ENCODE peak calls at places on chromosomes 4 and X, in ten cellular contexts. One of them, this sample, is unnamed.

GRCh38 chr4:140344621-140345020 is 28.8 kb upstream of the SCOC start:
- DNase-seq in CD4-positive, alpha-beta memory T cell: no peak
- DNase-seq in lung microvascular endothelial cell: no peak
- DNase-seq in M059J: peak
- DNase-seq in activated naive CD4-positive, alpha-beta T cell treated with Interleukin-2 at 50 U/mL for 16 hours: no peak
- DNase-seq in activated T-cell treated with anti-CD3 and anti-CD28 coated beads, Interleukin-2, amount 50 U/mL, for 1 hour: no peak
- DNase-seq in DMS153: no peak
- DNase-seq in fibroblast of mammary gland: no peak
- DNase-seq in EL: no peak
- DNase-seq in occipital lobe: peak
- DNase-seq in this sample: no peak

GRCh38 chrX:23373129-23373804 is 38.6 kb downstream of the PTCHD1 start:
- DNase-seq in CD4-positive, alpha-beta memory T cell: no peak
- DNase-seq in lung microvascular endothelial cell: peak
- DNase-seq in M059J: peak
- DNase-seq in activated naive CD4-positive, alpha-beta T cell treated with Interleukin-2 at 50 U/mL for 16 hours: no peak
- DNase-seq in activated T-cell treated with anti-CD3 and anti-CD28 coated beads, Interleukin-2, amount 50 U/mL, for 1 hour: no peak
- DNase-seq in DMS153: no peak
- DNase-seq in fibroblast of mammary gland: peak
- DNase-seq in EL: peak
- DNase-seq in occipital lobe: no peak
- DNase-seq in this sample: peak

GRCh38 chrX:24260827-24261550 is 52.9 kb downstream of the SUPT20HL2 start:
- DNase-seq in CD4-positive, alpha-beta memory T cell: no peak
- DNase-seq in lung microvascular endothelial cell: peak
- DNase-seq in M059J: no peak
- DNase-seq in activated naive CD4-positive, alpha-beta T cell treated with Interleukin-2 at 50 U/mL for 16 hours: no peak
- DNase-seq in activated T-cell treated with anti-CD3 and anti-CD28 coated beads, Interleukin-2, amount 50 U/mL, for 1 hour: no peak
- DNase-seq in DMS153: no peak
- DNase-seq in fibroblast of mammary gland: peak
- DNase-seq in EL: peak
- DNase-seq in occipital lobe: no peak
- DNase-seq in this sample: peak

GRCh38 chrX:130051176-130051845 is 59.0 kb downstream of the ELF4 start:
- DNase-seq in CD4-positive, alpha-beta memory T cell: no peak
- DNase-seq in lung microvascular endothelial cell: no peak
- DNase-seq in M059J: no peak
- DNase-seq in activated naive CD4-positive, alpha-beta T cell treated with Interleukin-2 at 50 U/mL for 16 hours: no peak
- DNase-seq in activated T-cell treated with anti-CD3 and anti-CD28 coated beads, Interleukin-2, amount 50 U/mL, for 1 hour: no peak
- DNase-seq in DMS153: no peak
- DNase-seq in fibroblast of mammary gland: no peak
- DNase-seq in EL: no peak
- DNase-seq in occipital lobe: no peak
- DNase-seq in this sample: no peak

GRCh38 chr4:32010221-32010620 is 1290.1 kb downstream of the PCDH7 start:
- DNase-seq in CD4-positive, alpha-beta memory T cell: no peak
- DNase-seq in lung microvascular endothelial cell: no peak
- DNase-seq in M059J: peak
- DNase-seq in activated naive CD4-positive, alpha-beta T cell treated with Interleukin-2 at 50 U/mL for 16 hours: no peak
- DNase-seq in activated T-cell treated with anti-CD3 and anti-CD28 coated beads, Interleukin-2, amount 50 U/mL, for 1 hour: no peak
- DNase-seq in DMS153: no peak
- DNase-seq in fibroblast of mammary gland: no peak
- DNase-seq in EL: no peak
- DNase-seq in occipital lobe: no peak
- DNase-seq in this sample: no peak

GRCh38 chrX:135520553-135521404 is at the start of gene INTS6L:
- DNase-seq in CD4-positive, alpha-beta memory T cell: peak
- DNase-seq in lung microvascular endothelial cell: peak
- DNase-seq in M059J: peak
- DNase-seq in activated naive CD4-positive, alpha-beta T cell treated with Interleukin-2 at 50 U/mL for 16 hours: peak
- DNase-seq in activated T-cell treated with anti-CD3 and anti-CD28 coated beads, Interleukin-2, amount 50 U/mL, for 1 hour: peak
- DNase-seq in DMS153: peak
- DNase-seq in fibroblast of mammary gland: peak
- DNase-seq in EL: peak
- DNase-seq in occipital lobe: peak
- DNase-seq in this sample: peak

GRCh38 chrX:130874751-130875150 is 28.3 kb downstream of the ENOX2 start:
- DNase-seq in CD4-positive, alpha-beta memory T cell: no peak
- DNase-seq in lung microvascular endothelial cell: no peak
- DNase-seq in M059J: peak
- DNase-seq in activated naive CD4-positive, alpha-beta T cell treated with Interleukin-2 at 50 U/mL for 16 hours: no peak
- DNase-seq in activated T-cell treated with anti-CD3 and anti-CD28 coated beads, Interleukin-2, amount 50 U/mL, for 1 hour: no peak
- DNase-seq in DMS153: no peak
- DNase-seq in fibroblast of mammary gland: peak
- DNase-seq in EL: peak
- DNase-seq in occipital lobe: no peak
- DNase-seq in this sample: peak

GRCh38 chrX:136863826-136864225 is 16.7 kb downstream of the RBMX start:
- DNase-seq in CD4-positive, alpha-beta memory T cell: no peak
- DNase-seq in lung microvascular endothelial cell: no peak
- DNase-seq in M059J: no peak
- DNase-seq in activated naive CD4-positive, alpha-beta T cell treated with Interleukin-2 at 50 U/mL for 16 hours: no peak
- DNase-seq in activated T-cell treated with anti-CD3 and anti-CD28 coated beads, Interleukin-2, amount 50 U/mL, for 1 hour: no peak
- DNase-seq in DMS153: no peak
- DNase-seq in fibroblast of mammary gland: no peak
- DNase-seq in EL: no peak
- DNase-seq in occipital lobe: no peak
- DNase-seq in this sample: no peak

GRCh38 chrX:107503996-107504395 is 54.5 kb downstream of the FRMPD3 start:
- DNase-seq in CD4-positive, alpha-beta memory T cell: no peak
- DNase-seq in lung microvascular endothelial cell: no peak
- DNase-seq in M059J: no peak
- DNase-seq in activated naive CD4-positive, alpha-beta T cell treated with Interleukin-2 at 50 U/mL for 16 hours: no peak
- DNase-seq in activated T-cell treated with anti-CD3 and anti-CD28 coated beads, Interleukin-2, amount 50 U/mL, for 1 hour: no peak
- DNase-seq in DMS153: no peak
- DNase-seq in fibroblast of mammary gland: no peak
- DNase-seq in EL: no peak
- DNase-seq in occipital lobe: no peak
- DNase-seq in this sample: no peak

GRCh38 chr4:169283114-169283509 is 12.4 kb upstream of the SH3RF1 start:
- DNase-seq in CD4-positive, alpha-beta memory T cell: no peak
- DNase-seq in lung microvascular endothelial cell: peak
- DNase-seq in M059J: peak
- DNase-seq in activated naive CD4-positive, alpha-beta T cell treated with Interleukin-2 at 50 U/mL for 16 hours: no peak
- DNase-seq in activated T-cell treated with anti-CD3 and anti-CD28 coated beads, Interleukin-2, amount 50 U/mL, for 1 hour: no peak
- DNase-seq in DMS153: no peak
- DNase-seq in fibroblast of mammary gland: peak
- DNase-seq in EL: peak
- DNase-seq in occipital lobe: no peak
- DNase-seq in this sample: peak

GRCh38 chr4:2077537-2078460 is 18.7 kb downstream of the NAT8L start:
- DNase-seq in CD4-positive, alpha-beta memory T cell: no peak
- DNase-seq in lung microvascular endothelial cell: no peak
- DNase-seq in M059J: no peak
- DNase-seq in activated naive CD4-positive, alpha-beta T cell treated with Interleukin-2 at 50 U/mL for 16 hours: no peak
- DNase-seq in activated T-cell treated with anti-CD3 and anti-CD28 coated beads, Interleukin-2, amount 50 U/mL, for 1 hour: peak
- DNase-seq in DMS153: no peak
- DNase-seq in fibroblast of mammary gland: no peak
- DNase-seq in EL: no peak
- DNase-seq in occipital lobe: no peak
- DNase-seq in this sample: no peak

GRCh38 chr4:120919358-120919757 is 3.2 kb downstream of the PRDM5 start:
- DNase-seq in CD4-positive, alpha-beta memory T cell: no peak
- DNase-seq in lung microvascular endothelial cell: no peak
- DNase-seq in M059J: no peak
- DNase-seq in activated naive CD4-positive, alpha-beta T cell treated with Interleukin-2 at 50 U/mL for 16 hours: no peak
- DNase-seq in activated T-cell treated with anti-CD3 and anti-CD28 coated beads, Interleukin-2, amount 50 U/mL, for 1 hour: no peak
- DNase-seq in DMS153: no peak
- DNase-seq in fibroblast of mammary gland: no peak
- DNase-seq in EL: no peak
- DNase-seq in occipital lobe: no peak
- DNase-seq in this sample: no peak

GRCh38 chr4:126992910-126993309 is 639.8 kb upstream of the INTU start:
- DNase-seq in CD4-positive, alpha-beta memory T cell: no peak
- DNase-seq in lung microvascular endothelial cell: no peak
- DNase-seq in M059J: no peak
- DNase-seq in activated naive CD4-positive, alpha-beta T cell treated with Interleukin-2 at 50 U/mL for 16 hours: no peak
- DNase-seq in activated T-cell treated with anti-CD3 and anti-CD28 coated beads, Interleukin-2, amount 50 U/mL, for 1 hour: no peak
- DNase-seq in DMS153: no peak
- DNase-seq in fibroblast of mammary gland: no peak
- DNase-seq in EL: no peak
- DNase-seq in occipital lobe: no peak
- DNase-seq in this sample: no peak

GRCh38 chrX:43564953-43565352 is 91.1 kb upstream of the MAOA start:
- DNase-seq in CD4-positive, alpha-beta memory T cell: no peak
- DNase-seq in lung microvascular endothelial cell: no peak
- DNase-seq in M059J: no peak
- DNase-seq in activated naive CD4-positive, alpha-beta T cell treated with Interleukin-2 at 50 U/mL for 16 hours: no peak
- DNase-seq in activated T-cell treated with anti-CD3 and anti-CD28 coated beads, Interleukin-2, amount 50 U/mL, for 1 hour: no peak
- DNase-seq in DMS153: no peak
- DNase-seq in fibroblast of mammary gland: no peak
- DNase-seq in EL: no peak
- DNase-seq in occipital lobe: no peak
- DNase-seq in this sample: no peak

GRCh38 chr4:8092282-8092681 is 66.3 kb downstream of the ABLIM2 start:
- DNase-seq in CD4-positive, alpha-beta memory T cell: no peak
- DNase-seq in lung microvascular endothelial cell: no peak
- DNase-seq in M059J: no peak
- DNase-seq in activated naive CD4-positive, alpha-beta T cell treated with Interleukin-2 at 50 U/mL for 16 hours: no peak
- DNase-seq in activated T-cell treated with anti-CD3 and anti-CD28 coated beads, Interleukin-2, amount 50 U/mL, for 1 hour: no peak
- DNase-seq in DMS153: no peak
- DNase-seq in fibroblast of mammary gland: no peak
- DNase-seq in EL: no peak
- DNase-seq in occipital lobe: no peak
- DNase-seq in this sample: no peak

GRCh38 chr4:139472761-139473335 is 18.9 kb downstream of the RAB33B start:
- DNase-seq in CD4-positive, alpha-beta memory T cell: no peak
- DNase-seq in lung microvascular endothelial cell: no peak
- DNase-seq in M059J: no peak
- DNase-seq in activated naive CD4-positive, alpha-beta T cell treated with Interleukin-2 at 50 U/mL for 16 hours: no peak
- DNase-seq in activated T-cell treated with anti-CD3 and anti-CD28 coated beads, Interleukin-2, amount 50 U/mL, for 1 hour: no peak
- DNase-seq in DMS153: no peak
- DNase-seq in fibroblast of mammary gland: no peak
- DNase-seq in EL: no peak
- DNase-seq in occipital lobe: no peak
- DNase-seq in this sample: no peak

GRCh38 chrX:154401918-154402621 is 3.9 kb downstream of the RPL10 start:
- DNase-seq in CD4-positive, alpha-beta memory T cell: no peak
- DNase-seq in lung microvascular endothelial cell: no peak
- DNase-seq in M059J: peak
- DNase-seq in activated naive CD4-positive, alpha-beta T cell treated with Interleukin-2 at 50 U/mL for 16 hours: no peak
- DNase-seq in activated T-cell treated with anti-CD3 and anti-CD28 coated beads, Interleukin-2, amount 50 U/mL, for 1 hour: no peak
- DNase-seq in DMS153: no peak
- DNase-seq in fibroblast of mammary gland: no peak
- DNase-seq in EL: peak
- DNase-seq in occipital lobe: no peak
- DNase-seq in this sample: peak

GRCh38 chr4:125736057-125736456 is 421.3 kb downstream of the FAT4 start:
- DNase-seq in CD4-positive, alpha-beta memory T cell: no peak
- DNase-seq in lung microvascular endothelial cell: peak
- DNase-seq in M059J: peak
- DNase-seq in activated naive CD4-positive, alpha-beta T cell treated with Interleukin-2 at 50 U/mL for 16 hours: no peak
- DNase-seq in activated T-cell treated with anti-CD3 and anti-CD28 coated beads, Interleukin-2, amount 50 U/mL, for 1 hour: no peak
- DNase-seq in DMS153: no peak
- DNase-seq in fibroblast of mammary gland: peak
- DNase-seq in EL: peak
- DNase-seq in occipital lobe: no peak
- DNase-seq in this sample: peak

GRCh38 chr4:42460043-42460442 is 62.8 kb downstream of the SHISA3 start:
- DNase-seq in CD4-positive, alpha-beta memory T cell: no peak
- DNase-seq in lung microvascular endothelial cell: no peak
- DNase-seq in M059J: peak
- DNase-seq in activated naive CD4-positive, alpha-beta T cell treated with Interleukin-2 at 50 U/mL for 16 hours: no peak
- DNase-seq in activated T-cell treated with anti-CD3 and anti-CD28 coated beads, Interleukin-2, amount 50 U/mL, for 1 hour: no peak
- DNase-seq in DMS153: no peak
- DNase-seq in fibroblast of mammary gland: no peak
- DNase-seq in EL: no peak
- DNase-seq in occipital lobe: no peak
- DNase-seq in this sample: no peak

GRCh38 chr4:153790962-153791551 is 2.2 kb upstream of the SFRP2 start:
- DNase-seq in CD4-positive, alpha-beta memory T cell: no peak
- DNase-seq in lung microvascular endothelial cell: no peak
- DNase-seq in M059J: peak
- DNase-seq in activated naive CD4-positive, alpha-beta T cell treated with Interleukin-2 at 50 U/mL for 16 hours: peak
- DNase-seq in activated T-cell treated with anti-CD3 and anti-CD28 coated beads, Interleukin-2, amount 50 U/mL, for 1 hour: peak
- DNase-seq in DMS153: no peak
- DNase-seq in fibroblast of mammary gland: peak
- DNase-seq in EL: peak
- DNase-seq in occipital lobe: no peak
- DNase-seq in this sample: no peak

GRCh38 chr4:743463-744211 is 38.0 kb downstream of the PCGF3 start:
- DNase-seq in CD4-positive, alpha-beta memory T cell: no peak
- DNase-seq in lung microvascular endothelial cell: no peak
- DNase-seq in M059J: peak
- DNase-seq in activated naive CD4-positive, alpha-beta T cell treated with Interleukin-2 at 50 U/mL for 16 hours: no peak
- DNase-seq in activated T-cell treated with anti-CD3 and anti-CD28 coated beads, Interleukin-2, amount 50 U/mL, for 1 hour: no peak
- DNase-seq in DMS153: no peak
- DNase-seq in fibroblast of mammary gland: peak
- DNase-seq in EL: peak
- DNase-seq in occipital lobe: no peak
- DNase-seq in this sample: peak

GRCh38 chrX:154397888-154398667 is at the start of gene RPL10:
- DNase-seq in CD4-positive, alpha-beta memory T cell: peak
- DNase-seq in lung microvascular endothelial cell: peak
- DNase-seq in M059J: peak
- DNase-seq in activated naive CD4-positive, alpha-beta T cell treated with Interleukin-2 at 50 U/mL for 16 hours: peak
- DNase-seq in activated T-cell treated with anti-CD3 and anti-CD28 coated beads, Interleukin-2, amount 50 U/mL, for 1 hour: peak
- DNase-seq in DMS153: peak
- DNase-seq in fibroblast of mammary gland: peak
- DNase-seq in EL: peak
- DNase-seq in occipital lobe: peak
- DNase-seq in this sample: peak

GRCh38 chrX:136272325-136272724 is 21.1 kb upstream of the MAP7D3 start:
- DNase-seq in CD4-positive, alpha-beta memory T cell: no peak
- DNase-seq in lung microvascular endothelial cell: no peak
- DNase-seq in M059J: peak
- DNase-seq in activated naive CD4-positive, alpha-beta T cell treated with Interleukin-2 at 50 U/mL for 16 hours: no peak
- DNase-seq in activated T-cell treated with anti-CD3 and anti-CD28 coated beads, Interleukin-2, amount 50 U/mL, for 1 hour: no peak
- DNase-seq in DMS153: no peak
- DNase-seq in fibroblast of mammary gland: no peak
- DNase-seq in EL: no peak
- DNase-seq in occipital lobe: no peak
- DNase-seq in this sample: no peak

GRCh38 chrX:49269768-49270248 is at the start of gene PPP1R3F:
- DNase-seq in CD4-positive, alpha-beta memory T cell: no peak
- DNase-seq in lung microvascular endothelial cell: no peak
- DNase-seq in M059J: no peak
- DNase-seq in activated naive CD4-positive, alpha-beta T cell treated with Interleukin-2 at 50 U/mL for 16 hours: no peak
- DNase-seq in activated T-cell treated with anti-CD3 and anti-CD28 coated beads, Interleukin-2, amount 50 U/mL, for 1 hour: no peak
- DNase-seq in DMS153: no peak
- DNase-seq in fibroblast of mammary gland: no peak
- DNase-seq in EL: no peak
- DNase-seq in occipital lobe: no peak
- DNase-seq in this sample: no peak

GRCh38 chr4:54449999-54450398 is 207.8 kb upstream of the KIT start:
- DNase-seq in CD4-positive, alpha-beta memory T cell: no peak
- DNase-seq in lung microvascular endothelial cell: no peak
- DNase-seq in M059J: no peak
- DNase-seq in activated naive CD4-positive, alpha-beta T cell treated with Interleukin-2 at 50 U/mL for 16 hours: no peak
- DNase-seq in activated T-cell treated with anti-CD3 and anti-CD28 coated beads, Interleukin-2, amount 50 U/mL, for 1 hour: no peak
- DNase-seq in DMS153: no peak
- DNase-seq in fibroblast of mammary gland: no peak
- DNase-seq in EL: no peak
- DNase-seq in occipital lobe: no peak
- DNase-seq in this sample: no peak

GRCh38 chrX:46573896-46574336 is 351 bp downstream of the CHST7 start:
- DNase-seq in CD4-positive, alpha-beta memory T cell: peak
- DNase-seq in lung microvascular endothelial cell: peak
- DNase-seq in M059J: peak
- DNase-seq in activated naive CD4-positive, alpha-beta T cell treated with Interleukin-2 at 50 U/mL for 16 hours: peak
- DNase-seq in activated T-cell treated with anti-CD3 and anti-CD28 coated beads, Interleukin-2, amount 50 U/mL, for 1 hour: peak
- DNase-seq in DMS153: peak
- DNase-seq in fibroblast of mammary gland: peak
- DNase-seq in EL: peak
- DNase-seq in occipital lobe: no peak
- DNase-seq in this sample: peak

GRCh38 chr4:102299708-102300107 is 45.6 kb downstream of the SLC39A8 start:
- DNase-seq in CD4-positive, alpha-beta memory T cell: peak
- DNase-seq in lung microvascular endothelial cell: peak
- DNase-seq in M059J: peak
- DNase-seq in activated naive CD4-positive, alpha-beta T cell treated with Interleukin-2 at 50 U/mL for 16 hours: peak
- DNase-seq in activated T-cell treated with anti-CD3 and anti-CD28 coated beads, Interleukin-2, amount 50 U/mL, for 1 hour: no peak
- DNase-seq in DMS153: no peak
- DNase-seq in fibroblast of mammary gland: peak
- DNase-seq in EL: peak
- DNase-seq in occipital lobe: peak
- DNase-seq in this sample: peak